ENCODE peak calls at places on chromosomes 7 and 10, in seven cellular contexts. One of them, this sample, is unnamed.

GRCh38 chr7:3825491-3825890 is 524.4 kb downstream of the SDK1 start:
- DNase-seq in psoas muscle: no peak
- DNase-seq in neural progenitor cell: no peak
- DNase-seq in NCI-H1092: no peak
- DNase-seq in NCI-H524 treated with DMSO at 0.1 percent for 48 hours: no peak
- DNase-seq in NCI-H1694 treated with DMSO at 0.1 percent for 48 hours: no peak
- DNase-seq in activated T-helper 1 cell treated with Interleukin-2 at 50 U/mL for 16 hours: no peak
- DNase-seq in this sample: no peak

GRCh38 chr7:100400656-100401055 is 27.4 kb downstream of the PILRA start:
- DNase-seq in psoas muscle: no peak
- DNase-seq in neural progenitor cell: peak
- DNase-seq in NCI-H1092: no peak
- DNase-seq in NCI-H524 treated with DMSO at 0.1 percent for 48 hours: no peak
- DNase-seq in NCI-H1694 treated with DMSO at 0.1 percent for 48 hours: peak
- DNase-seq in activated T-helper 1 cell treated with Interleukin-2 at 50 U/mL for 16 hours: no peak
- DNase-seq in this sample: no peak

GRCh38 chr7:87876759-87877234 is 504 bp downstream of the DBF4 start:
- DNase-seq in psoas muscle: peak
- DNase-seq in neural progenitor cell: peak
- DNase-seq in NCI-H1092: peak
- DNase-seq in NCI-H524 treated with DMSO at 0.1 percent for 48 hours: peak
- DNase-seq in NCI-H1694 treated with DMSO at 0.1 percent for 48 hours: peak
- DNase-seq in activated T-helper 1 cell treated with Interleukin-2 at 50 U/mL for 16 hours: peak
- DNase-seq in this sample: peak

GRCh38 chr10:70974351-70974901 is 86.1 kb upstream of the PCBD1 start:
- DNase-seq in psoas muscle: no peak
- DNase-seq in neural progenitor cell: no peak
- DNase-seq in NCI-H1092: no peak
- DNase-seq in NCI-H524 treated with DMSO at 0.1 percent for 48 hours: no peak
- DNase-seq in NCI-H1694 treated with DMSO at 0.1 percent for 48 hours: peak
- DNase-seq in activated T-helper 1 cell treated with Interleukin-2 at 50 U/mL for 16 hours: no peak
- DNase-seq in this sample: no peak

GRCh38 chr10:42488416-42488815 is 150.0 kb downstream of the ZNF33B start:
- DNase-seq in psoas muscle: no peak
- DNase-seq in neural progenitor cell: no peak
- DNase-seq in NCI-H1092: no peak
- DNase-seq in NCI-H524 treated with DMSO at 0.1 percent for 48 hours: no peak
- DNase-seq in NCI-H1694 treated with DMSO at 0.1 percent for 48 hours: no peak
- DNase-seq in activated T-helper 1 cell treated with Interleukin-2 at 50 U/mL for 16 hours: no peak
- DNase-seq in this sample: no peak

GRCh38 chr10:23525406-23525805 is 86.5 kb downstream of the OTUD1 start:
- DNase-seq in psoas muscle: no peak
- DNase-seq in neural progenitor cell: no peak
- DNase-seq in NCI-H1092: no peak
- DNase-seq in NCI-H524 treated with DMSO at 0.1 percent for 48 hours: no peak
- DNase-seq in NCI-H1694 treated with DMSO at 0.1 percent for 48 hours: no peak
- DNase-seq in activated T-helper 1 cell treated with Interleukin-2 at 50 U/mL for 16 hours: no peak
- DNase-seq in this sample: no peak

GRCh38 chr7:134703781-134704180 is 57.1 kb downstream of the BPGM start:
- DNase-seq in psoas muscle: no peak
- DNase-seq in neural progenitor cell: no peak
- DNase-seq in NCI-H1092: no peak
- DNase-seq in NCI-H524 treated with DMSO at 0.1 percent for 48 hours: no peak
- DNase-seq in NCI-H1694 treated with DMSO at 0.1 percent for 48 hours: no peak
- DNase-seq in activated T-helper 1 cell treated with Interleukin-2 at 50 U/mL for 16 hours: no peak
- DNase-seq in this sample: no peak

GRCh38 chr7:27091125-27091524 is 4.7 kb downstream of the HOXA1 start:
- DNase-seq in psoas muscle: no peak
- DNase-seq in neural progenitor cell: no peak
- DNase-seq in NCI-H1092: peak
- DNase-seq in NCI-H524 treated with DMSO at 0.1 percent for 48 hours: no peak
- DNase-seq in NCI-H1694 treated with DMSO at 0.1 percent for 48 hours: no peak
- DNase-seq in activated T-helper 1 cell treated with Interleukin-2 at 50 U/mL for 16 hours: no peak
- DNase-seq in this sample: no peak

GRCh38 chr7:142248-142955 is 50.0 kb upstream of the FAM20C start:
- DNase-seq in psoas muscle: peak
- DNase-seq in neural progenitor cell: no peak
- DNase-seq in NCI-H1092: no peak
- DNase-seq in NCI-H524 treated with DMSO at 0.1 percent for 48 hours: no peak
- DNase-seq in NCI-H1694 treated with DMSO at 0.1 percent for 48 hours: peak
- DNase-seq in activated T-helper 1 cell treated with Interleukin-2 at 50 U/mL for 16 hours: no peak
- DNase-seq in this sample: no peak

GRCh38 chr10:125624800-125625199 is 58.2 kb downstream of the TEX36 start:
- DNase-seq in psoas muscle: no peak
- DNase-seq in neural progenitor cell: no peak
- DNase-seq in NCI-H1092: no peak
- DNase-seq in NCI-H524 treated with DMSO at 0.1 percent for 48 hours: no peak
- DNase-seq in NCI-H1694 treated with DMSO at 0.1 percent for 48 hours: no peak
- DNase-seq in activated T-helper 1 cell treated with Interleukin-2 at 50 U/mL for 16 hours: no peak
- DNase-seq in this sample: no peak

GRCh38 chr7:47570649-47571050 is 11.3 kb downstream of the TNS3 start:
- DNase-seq in psoas muscle: peak
- DNase-seq in neural progenitor cell: no peak
- DNase-seq in NCI-H1092: no peak
- DNase-seq in NCI-H524 treated with DMSO at 0.1 percent for 48 hours: no peak
- DNase-seq in NCI-H1694 treated with DMSO at 0.1 percent for 48 hours: no peak
- DNase-seq in activated T-helper 1 cell treated with Interleukin-2 at 50 U/mL for 16 hours: no peak
- DNase-seq in this sample: no peak

GRCh38 chr10:80730522-80730921 is 192.8 kb downstream of the SH2D4B start:
- DNase-seq in psoas muscle: no peak
- DNase-seq in neural progenitor cell: no peak
- DNase-seq in NCI-H1092: no peak
- DNase-seq in NCI-H524 treated with DMSO at 0.1 percent for 48 hours: no peak
- DNase-seq in NCI-H1694 treated with DMSO at 0.1 percent for 48 hours: no peak
- DNase-seq in activated T-helper 1 cell treated with Interleukin-2 at 50 U/mL for 16 hours: no peak
- DNase-seq in this sample: no peak

GRCh38 chr7:146090023-146090645 is 26.5 kb upstream of the CNTNAP2 start:
- DNase-seq in psoas muscle: no peak
- DNase-seq in neural progenitor cell: peak
- DNase-seq in NCI-H1092: peak
- DNase-seq in NCI-H524 treated with DMSO at 0.1 percent for 48 hours: no peak
- DNase-seq in NCI-H1694 treated with DMSO at 0.1 percent for 48 hours: peak
- DNase-seq in activated T-helper 1 cell treated with Interleukin-2 at 50 U/mL for 16 hours: no peak
- DNase-seq in this sample: no peak